ENCODE peak calls at places on chromosomes 12 and 14, in four cellular contexts. F is HepG2, A is K562, S is A549. Z is an unnamed sample.
A peak's percentile ranks its signal among the peaks of the same experiment; 100 is the strongest.

GRCh38 chr14:93059917-93060545 is 55.7 kb downstream of the ITPK1 start:
- DNase-seq in F (no peak), A (no peak), S (no peak), Z (peak; percentile 42)

GRCh38 chr12:97151481-97151880 is 244.4 kb downstream of the NEDD1 start:
- DNase-seq in F (no peak), A (no peak), S (no peak), Z (no peak)

GRCh38 chr12:497501-498160 is 37.9 kb downstream of the B4GALNT3 start:
- DNase-seq in F (no peak), A (no peak), S (no peak), Z (no peak)

GRCh38 chr14:36264107-36264506 is 56.3 kb downstream of the MBIP start:
- DNase-seq in F (no peak), A (peak; percentile 37), S (no peak), Z (no peak)

GRCh38 chr14:103871596-103872480 is 24.5 kb upstream of the PPP1R13B start:
- DNase-seq in F (no peak), A (peak; percentile 63), S (peak; percentile 44), Z (peak; percentile 81)

GRCh38 chr14:77014004-77014604 is 14.4 kb downstream of the IRF2BPL start:
- DNase-seq in F (peak; percentile 68), A (no peak), S (no peak), Z (no peak)

GRCh38 chr14:34199585-34199984 is 248.7 kb upstream of the EGLN3 start:
- DNase-seq in F (no peak), A (no peak), S (no peak), Z (no peak)

GRCh38 chr12:117121456-117121855 is 22.2 kb upstream of the TESC start:
- DNase-seq in F (no peak), A (no peak), S (no peak), Z (no peak)

GRCh38 chr12:131637986-131638385 is 72.9 kb upstream of the SFSWAP start:
- DNase-seq in F (no peak), A (no peak), S (no peak), Z (no peak)

GRCh38 chr12:121284551-121285390 is 11.7 kb downstream of the CAMKK2 start:
- DNase-seq in F (no peak), A (no peak), S (no peak), Z (no peak)

GRCh38 chr14:91351508-91351853 is 66.1 kb downstream of the CCDC88C start:
- DNase-seq in F (no peak), A (no peak), S (no peak), Z (no peak)

GRCh38 chr12:49622501-49623141 is 740 bp upstream of the PRPF40B start:
- DNase-seq in F (no peak), A (peak; percentile 44), S (peak; percentile 60), Z (peak; percentile 38)

GRCh38 chr12:84561362-84561761 is 351.2 kb downstream of the SLC6A15 start:
- DNase-seq in F (no peak), A (no peak), S (no peak), Z (no peak)

GRCh38 chr12:46256942-46257341 is 11.9 kb downstream of the SLC38A1 start:
- DNase-seq in F (no peak), A (peak; percentile 25), S (no peak), Z (no peak)

GRCh38 chr14:104345316-104346111 is 207.1 kb downstream of the KIF26A start:
- DNase-seq in F (no peak), A (no peak), S (no peak), Z (no peak)

GRCh38 chr14:31159682-31160296 is 47.8 kb downstream of the HECTD1 start:
- DNase-seq in F (no peak), A (no peak), S (no peak), Z (no peak)

GRCh38 chr12:12273291-12273957 is 6.6 kb upstream of the LRP6 start:
- DNase-seq in F (no peak), A (no peak), S (no peak), Z (no peak)

GRCh38 chr12:29763301-29763683 is 20.4 kb downstream of the TMTC1 start:
- DNase-seq in F (no peak), A (no peak), S (no peak), Z (no peak)

GRCh38 chr12:52699960-52700359 is 3.4 kb downstream of the KRT77 start:
- DNase-seq in F (no peak), A (no peak), S (no peak), Z (no peak)

GRCh38 chr14:65255583-65256443 is 153.5 kb upstream of the MAX start:
- DNase-seq in F (peak; percentile 69), A (no peak), S (no peak), Z (peak; percentile 84)

GRCh38 chr14:92651793-92652382 is 96.5 kb downstream of the LGMN start:
- DNase-seq in F (no peak), A (no peak), S (no peak), Z (no peak)

GRCh38 chr12:48351022-48351708 is 446 bp upstream of the ZNF641 start:
- DNase-seq in F (peak; percentile 47), A (peak; percentile 81), S (peak; percentile 28), Z (peak; percentile 67)

GRCh38 chr14:21096889-21097615 is 1.4 kb downstream of the ZNF219 start:
- DNase-seq in F (no peak), A (no peak), S (no peak), Z (no peak)

GRCh38 chr14:34340226-34340625 is 121.8 kb downstream of the SPTSSA start:
- DNase-seq in F (no peak), A (no peak), S (no peak), Z (no peak)

GRCh38 chr14:102323102-102323501 is 3.6 kb downstream of the ZNF839 start:
- DNase-seq in F (peak; percentile 71), A (no peak), S (peak; percentile 82), Z (peak; percentile 52)

GRCh38 chr12:120979862-120980696 is 1.7 kb downstream of the HNF1A start:
- DNase-seq in F (peak; percentile 86), A (no peak), S (no peak), Z (peak; percentile 38)

GRCh38 chr12:27424631-27425230 is 21.8 kb upstream of the SMCO2 start:
- DNase-seq in F (peak; percentile 45), A (peak; percentile 24), S (peak; percentile 37), Z (no peak)

GRCh38 chr12:32534698-32535097 is 135.3 kb downstream of the FGD4 start:
- DNase-seq in F (peak; percentile 13), A (no peak), S (no peak), Z (no peak)

GRCh38 chr12:89752331-89752730 is 43.7 kb upstream of the ATP2B1 start:
- DNase-seq in F (no peak), A (no peak), S (no peak), Z (no peak)

GRCh38 chr12:89756638-89757321 is 48.1 kb upstream of the ATP2B1 start:
- DNase-seq in F (peak; percentile 54), A (peak; percentile 81), S (peak; percentile 76), Z (no peak)

GRCh38 chr12:89750821-89751227 is 42.2 kb upstream of the ATP2B1 start:
- DNase-seq in F (no peak), A (no peak), S (no peak), Z (no peak)

GRCh38 chr12:89760783-89761182 is 52.1 kb upstream of the ATP2B1 start:
- DNase-seq in F (no peak), A (no peak), S (no peak), Z (no peak)

GRCh38 chr12:89756100-89756637 is 47.5 kb upstream of the ATP2B1 start:
- DNase-seq in F (no peak), A (no peak), S (no peak), Z (no peak)
- TF ChIP-seq HMGXB4 in F (no peak), A (no peak), S (no peak), Z (no peak)

GRCh38 chr12:94677778-94678177 is 27.4 kb upstream of the TMCC3 start:
- DNase-seq in F (no peak), A (no peak), S (no peak), Z (no peak)
- TF ChIP-seq HMGXB4 in F (no peak), A (no peak), S (no peak), Z (no peak)

GRCh38 chr14:89041245-89041585 is 216.8 kb downstream of the TTC8 start:
- DNase-seq in F (peak; percentile 93), A (no peak), S (no peak), Z (no peak)
- TF ChIP-seq HMGXB4 in F (no peak), A (no peak), S (no peak), Z (no peak)

GRCh38 chr12:19211802-19212201 is 82.3 kb downstream of the PLEKHA5 start:
- DNase-seq in F (no peak), A (no peak), S (no peak), Z (no peak)

GRCh38 chr12:19209636-19210035 is 80.1 kb downstream of the PLEKHA5 start:
- DNase-seq in F (no peak), A (no peak), S (no peak), Z (no peak)

GRCh38 chr12:19206493-19207077 is 77.1 kb downstream of the PLEKHA5 start:
- DNase-seq in F (no peak), A (no peak), S (no peak), Z (no peak)

GRCh38 chr12:19205120-19205519 is 75.6 kb downstream of the PLEKHA5 start:
- DNase-seq in F (no peak), A (no peak), S (no peak), Z (no peak)

DNA sequence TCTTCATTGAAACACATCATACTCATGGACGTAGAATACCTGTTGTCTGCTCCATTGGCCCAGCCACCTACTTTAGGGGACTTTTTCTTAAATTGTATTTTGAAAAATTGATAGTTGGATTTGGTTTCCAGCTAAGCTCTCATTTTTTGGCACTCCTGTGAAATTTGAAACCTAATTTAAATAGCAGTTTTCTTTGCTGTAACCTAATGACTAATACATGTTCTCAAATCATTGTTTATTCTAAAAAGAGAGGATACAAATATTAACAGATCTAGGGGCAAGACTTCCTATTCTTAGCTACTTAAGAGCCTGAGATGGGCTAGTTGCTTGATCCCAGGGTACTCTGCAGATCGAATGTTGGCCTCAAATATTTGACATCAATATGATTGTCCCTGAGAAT is 78.9 kb downstream of the PLEKHA5 start:
- DNase-seq in F (no peak), A (no peak), S (no peak), Z (no peak)
- TF ChIP-seq HMGXB4 in F (no peak), A (no peak), S (no peak), Z (no peak)

GRCh38 chr12:95681210-95681765 is 109.3 kb downstream of the NTN4 start:
- DNase-seq in F (no peak), A (no peak), S (no peak), Z (no peak)
- TF ChIP-seq HMGXB4 in F (no peak), A (no peak), S (no peak), Z (no peak)

DNA sequence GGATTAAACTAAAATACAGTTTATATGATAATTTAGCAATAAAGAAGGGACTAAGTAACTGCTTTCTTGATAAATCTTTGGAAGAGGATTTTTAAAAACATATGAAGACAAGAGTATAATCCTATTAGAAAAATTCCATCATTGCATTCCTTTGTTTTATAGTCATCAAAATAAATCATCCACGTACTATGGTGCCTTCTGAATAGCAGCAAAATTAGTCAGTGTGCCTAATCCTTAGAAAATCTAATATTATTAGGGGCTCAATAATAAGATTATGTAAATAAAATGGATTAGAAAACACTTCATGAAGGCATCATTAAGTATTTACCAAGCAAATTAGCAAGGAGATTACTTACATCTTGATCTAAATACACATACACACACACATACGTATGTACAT is 102.1 kb downstream of the KCNH5 start:
- DNase-seq in F (no peak), A (no peak), S (no peak), Z (no peak)
- TF ChIP-seq HMGXB4 in F (no peak), A (no peak), S (no peak), Z (no peak)

GRCh38 chr14:61965030-61965745 is 203.0 kb downstream of the SNAPC1 start:
- DNase-seq in F (peak; percentile 25), A (no peak), S (no peak), Z (no peak)
- TF ChIP-seq HMGXB4 in F (no peak), A (no peak), S (no peak), Z (no peak)